ENCODE peak calls at places on chromosomes 4 and X, in seven cellular contexts. N, H, X, E, L, M and Z are unnamed samples. For H3K4me1, the result is how much of the 10 kb centered on the place peaks cover.

GRCh38 chr4:18686338-18687039 is 664.9 kb upstream of the LCORL start:
- DNase-seq in N (no peak), H (no peak), X (no peak), E (no peak), L (no peak), M (no peak), Z (peak)

GRCh38 chr4:183200453-183200852 is 101.4 kb downstream of the WWC2 start:
- DNase-seq in N (no peak), H (no peak), X (peak), E (no peak), L (peak), M (no peak), Z (peak)

GRCh38 chrX:71525316-71525715 is 7.6 kb upstream of the OGT start:
- DNase-seq in N (no peak), H (no peak), X (no peak), E (no peak), L (no peak), M (no peak), Z (no peak)

GRCh38 chr4:15031993-15032660 is 29.8 kb downstream of the CPEB2 start:
- DNase-seq in N (no peak), H (no peak), X (peak), E (no peak), L (no peak), M (no peak), Z (peak)

GRCh38 chr4:187612211-187612780 is 383.3 kb upstream of the ZFP42 start:
- DNase-seq in N (no peak), H (no peak), X (no peak), E (no peak), L (no peak), M (no peak), Z (peak)

GRCh38 chr4:28357985-28358384 is 1497.3 kb downstream of the STIM2 start:
- DNase-seq in N (no peak), H (no peak), X (no peak), E (peak), L (no peak), M (peak), Z (peak)

GRCh38 chrX:102138064-102138463 is 4.2 kb downstream of the TCEAL6 start:
- DNase-seq in N (no peak), H (no peak), X (no peak), E (no peak), L (no peak), M (no peak), Z (no peak)

GRCh38 chrX:17520206-17520605 is 145.2 kb downstream of the NHS start:
- DNase-seq in N (no peak), H (no peak), X (no peak), E (no peak), L (peak), M (no peak), Z (peak)

GRCh38 chr4:137749466-137749865 is 217.2 kb upstream of the PCDH18 start:
- DNase-seq in N (no peak), H (no peak), X (peak), E (no peak), L (no peak), M (no peak), Z (peak)

GRCh38 chr4:108107729-108108382 is 60.9 kb downstream of the LEF1 start:
- DNase-seq in N (peak), H (no peak), X (no peak), E (no peak), L (no peak), M (no peak), Z (no peak)

GRCh38 chr4:136136566-136136965 is 1395.7 kb downstream of the PCDH18 start:
- DNase-seq in N (no peak), H (no peak), X (no peak), E (no peak), L (no peak), M (no peak), Z (no peak)

GRCh38 chr4:45241976-45242375 is 515.6 kb upstream of the GNPDA2 start:
- DNase-seq in N (no peak), H (no peak), X (no peak), E (no peak), L (no peak), M (no peak), Z (peak)

GRCh38 chrX:150058728-150059127 is 120.4 kb upstream of the EOLA2 start:
- DNase-seq in N (no peak), H (no peak), X (no peak), E (no peak), L (no peak), M (no peak), Z (no peak)

GRCh38 chr4:10119773-10120172 is 3.2 kb upstream of the WDR1 start:
- DNase-seq in N (no peak), H (no peak), X (no peak), E (no peak), L (no peak), M (no peak), Z (no peak)

GRCh38 chr4:152289963-152290362 is 245.9 kb downstream of the FBXW7 start:
- DNase-seq in N (no peak), H (no peak), X (no peak), E (no peak), L (no peak), M (no peak), Z (no peak)

GRCh38 chrX:150982786-150983525 is at the start of gene HMGB3:
- DNase-seq in N (peak), H (peak), X (peak), E (peak), L (peak), M (peak), Z (peak)

GRCh38 chr4:53450773-53451172 is 73.3 kb downstream of the FIP1L1 start:
- DNase-seq in N (no peak), H (no peak), X (peak), E (no peak), L (no peak), M (no peak), Z (no peak)

GRCh38 chr4:4455199-4455865 is 68.4 kb downstream of the NSG1 start:
- DNase-seq in N (no peak), H (no peak), X (no peak), E (no peak), L (no peak), M (no peak), Z (no peak)

GRCh38 chr4:10117424-10118354 is 1.1 kb upstream of the WDR1 start:
- DNase-seq in N (no peak), H (no peak), X (peak), E (no peak), L (no peak), M (peak), Z (peak)

GRCh38 chr4:52107336-52107735 is 56.2 kb downstream of the SPATA18 start:
- DNase-seq in N (no peak), H (no peak), X (peak), E (no peak), L (no peak), M (no peak), Z (no peak)

GRCh38 chr4:154618708-154619315 is 6.4 kb upstream of the FGG start:
- DNase-seq in N (no peak), H (no peak), X (peak), E (peak), L (no peak), M (peak), Z (peak)

GRCh38 chr4:14620567-14621138 is 381.6 kb upstream of the CPEB2 start:
- DNase-seq in N (no peak), H (no peak), X (no peak), E (no peak), L (no peak), M (no peak), Z (no peak)

GRCh38 chrX:19283597-19284339 is 60.0 kb upstream of the PDHA1 start:
- DNase-seq in N (no peak), H (no peak), X (no peak), E (no peak), L (no peak), M (no peak), Z (no peak)

GRCh38 chr4:56927196-56927595 is 19.5 kb downstream of the REST start:
- DNase-seq in N (no peak), H (no peak), X (no peak), E (no peak), L (no peak), M (no peak), Z (no peak)

GRCh38 chr4:133996431-133997121 is 205.0 kb downstream of the PABPC4L start:
- DNase-seq in N (no peak), H (no peak), X (no peak), E (no peak), L (no peak), M (peak), Z (no peak)

GRCh38 chr4:187444061-187444460 is 551.5 kb upstream of the ZFP42 start:
- DNase-seq in N (no peak), H (no peak), X (peak), E (no peak), L (no peak), M (no peak), Z (no peak)

GRCh38 chr4:108192056-108192455 is 23.3 kb upstream of the LEF1 start:
- DNase-seq in N (no peak), H (no peak), X (no peak), E (no peak), L (no peak), M (no peak), Z (no peak)

GRCh38 chrX:32597777-32598176 is 613.6 kb downstream of the DMD start:
- DNase-seq in N (no peak), H (no peak), X (no peak), E (no peak), L (no peak), M (no peak), Z (no peak)

GRCh38 chrX:46722742-46723568 is 36.0 kb downstream of the SLC9A7 start:
- DNase-seq in N (no peak), H (no peak), X (no peak), E (no peak), L (no peak), M (no peak), Z (peak)

GRCh38 chr4:114103908-114104307 is 124.5 kb upstream of the ARSJ start:
- DNase-seq in N (no peak), H (no peak), X (no peak), E (no peak), L (no peak), M (no peak), Z (no peak)

GRCh38 chr4:1784789-1785591 is 8.1 kb upstream of the FGFR3 start:
- DNase-seq in N (no peak), H (no peak), X (no peak), E (no peak), L (no peak), M (peak), Z (no peak)
- H3K27ac ChIP-seq in N (no peak), H (no peak), X (no peak), E (no peak), L (no peak), M (no peak), Z (no peak)

GRCh38 chr4:13539047-13539720 is 5.1 kb downstream of the NKX3-2 start:
- DNase-seq in N (no peak), H (no peak), X (no peak), E (no peak), L (no peak), M (no peak), Z (no peak)
- H3K4me1 ChIP-seq in N (under half), H (half or more), X (under half), E (under half), L (under half), M (under half), Z (under half)

DNA sequence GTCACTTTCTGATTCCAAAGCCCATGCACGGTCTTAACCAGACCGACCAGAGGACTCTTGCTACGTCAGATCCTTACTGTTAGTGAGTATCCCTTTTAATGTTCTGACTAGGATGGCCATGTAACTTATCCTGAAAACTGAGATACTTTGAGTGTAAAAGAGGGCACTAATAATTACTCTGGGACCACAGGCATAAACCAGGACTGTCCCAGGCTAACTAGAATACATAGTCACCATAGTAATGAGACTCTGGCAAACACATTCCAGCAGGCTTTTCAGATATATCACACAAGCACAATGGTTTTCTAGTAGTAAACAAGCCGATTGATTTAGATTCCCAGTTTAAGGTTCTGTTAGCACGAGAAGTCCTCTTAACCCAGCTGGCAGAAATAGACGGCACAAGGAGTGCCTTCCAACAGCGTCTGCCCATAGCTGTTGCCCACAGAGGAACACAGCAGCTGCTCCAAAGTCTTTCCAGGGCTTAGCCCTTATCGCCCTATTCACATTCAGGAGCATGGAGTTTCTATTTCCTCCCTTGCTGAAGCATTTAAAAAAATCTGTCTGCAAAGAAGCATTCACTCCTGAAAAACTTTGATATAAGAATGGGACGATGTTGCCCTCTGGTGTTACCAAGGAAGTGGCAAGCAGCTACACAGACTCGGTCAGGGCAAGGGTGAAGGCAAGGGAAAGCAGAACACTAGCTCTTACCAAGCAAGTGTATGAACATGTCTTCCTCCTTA is 92.4 kb downstream of the CXCL13 start:
- DNase-seq in N (no peak), H (no peak), X (peak), E (peak), L (no peak), M (peak), Z (peak)
- H3K27ac ChIP-seq in N (no peak), H (no peak), X (peak), E (no peak), L (peak), M (peak), Z (no peak)

GRCh38 chr4:6694177-6694901 is 661 bp downstream of the S100P start:
- DNase-seq in N (no peak), H (no peak), X (no peak), E (no peak), L (no peak), M (no peak), Z (no peak)
- H3K4me1 ChIP-seq in N (half or more), H (under half), X (under half), E (under half), L (under half), M (under half), Z (under half)

DNA sequence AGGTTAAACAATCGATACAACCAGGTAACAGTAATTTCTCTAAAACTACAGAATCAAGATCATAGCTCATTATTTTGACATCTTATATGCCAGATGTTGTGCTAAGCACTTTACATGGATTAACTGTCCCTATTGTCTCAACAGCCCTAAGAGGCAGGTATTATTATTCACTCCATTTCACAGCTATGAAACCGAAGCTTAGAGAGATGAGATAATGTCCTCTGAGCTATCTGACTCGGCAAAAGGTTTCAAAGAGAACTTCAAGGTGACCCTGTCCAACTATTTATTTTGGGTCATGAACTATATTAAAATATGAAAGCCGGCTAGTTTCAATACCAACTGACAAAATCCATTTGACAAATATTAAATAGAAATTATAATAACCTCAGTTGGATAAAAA is 10.3 kb downstream of the SLC25A5 start:
- DNase-seq in N (no peak), H (no peak), X (no peak), E (no peak), L (no peak), M (no peak), Z (no peak)
- H3K27ac ChIP-seq in N (no peak), H (no peak), X (no peak), E (no peak), L (no peak), M (peak), Z (no peak)

DNA sequence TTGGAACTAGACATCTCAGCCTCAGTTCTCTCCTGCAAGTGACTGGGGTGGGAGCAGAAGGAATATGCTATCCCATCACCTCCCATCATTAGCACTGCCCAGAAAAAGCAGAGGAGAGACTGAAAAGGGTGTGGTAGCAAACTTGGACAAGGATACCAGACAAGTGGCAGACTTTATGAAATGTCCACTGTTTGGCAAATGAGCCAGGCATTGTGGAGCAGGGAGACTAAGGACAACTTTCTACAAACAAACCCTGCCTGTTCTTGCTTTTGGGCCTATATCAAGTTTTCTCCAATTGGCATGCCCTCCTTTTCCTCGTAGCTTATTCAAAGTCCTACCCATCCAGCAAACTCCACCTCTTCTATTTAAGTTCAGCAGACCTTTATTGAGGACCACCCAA is 41.6 kb downstream of the ZCCHC12 start:
- DNase-seq in N (no peak), H (no peak), X (no peak), E (no peak), L (no peak), M (no peak), Z (no peak)
- H3K4me1 ChIP-seq in N (under half), H (under half), X (under half), E (under half), L (under half), M (under half), Z (under half)

DNA sequence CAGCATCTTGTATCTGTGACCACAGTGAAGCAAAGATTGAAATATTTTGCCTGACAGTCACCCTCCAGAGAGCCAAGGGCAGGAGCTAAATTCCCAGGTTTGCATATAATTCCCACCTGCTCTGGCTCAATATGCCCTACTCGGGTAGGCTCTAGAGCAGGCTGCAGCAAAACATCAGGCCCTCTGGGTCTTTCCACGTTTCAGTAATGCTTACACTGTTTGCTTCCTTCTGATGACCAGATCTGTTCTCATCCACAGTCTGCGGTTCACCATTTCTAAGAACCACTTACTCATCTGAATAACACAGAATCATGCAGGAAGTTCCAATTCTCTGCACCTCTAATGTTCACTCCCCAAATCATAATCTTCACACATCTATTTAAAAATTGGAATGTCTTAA is 141.4 kb downstream of the PPP3CA start:
- DNase-seq in N (peak), H (no peak), X (peak), E (no peak), L (no peak), M (no peak), Z (peak)
- H3K27ac ChIP-seq in N (peak), H (no peak), X (peak), E (no peak), L (no peak), M (no peak), Z (no peak)

DNA sequence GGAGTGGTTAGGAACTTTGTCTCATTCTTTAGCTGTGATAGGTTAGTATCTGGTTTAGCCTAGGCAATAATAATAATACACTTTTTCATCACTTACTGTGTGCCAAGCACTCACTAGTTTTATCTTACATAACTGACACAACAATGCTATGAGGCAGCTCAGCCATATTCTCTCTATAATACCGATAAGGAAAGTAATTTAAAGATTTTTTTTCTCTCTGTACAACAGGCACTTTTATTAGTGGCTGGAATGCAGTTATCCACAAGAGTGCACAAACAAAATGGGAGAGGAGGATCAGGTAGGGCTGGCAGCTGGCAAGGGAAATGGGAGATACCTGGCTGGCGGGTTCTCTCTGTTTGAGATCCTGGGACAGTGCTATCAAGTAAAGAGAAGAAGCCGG is 7.6 kb downstream of the RELL1 start:
- DNase-seq in N (no peak), H (no peak), X (no peak), E (no peak), L (no peak), M (no peak), Z (peak)
- H3K4me1 ChIP-seq in N (under half), H (half or more), X (under half), E (under half), L (under half), M (under half), Z (under half)

GRCh38 chrX:136063340-136064079 is 78.3 kb downstream of the SLC9A6 start:
- DNase-seq in N (no peak), H (peak), X (peak), E (no peak), L (peak), M (no peak), Z (peak)
- H3K27ac ChIP-seq in N (no peak), H (peak), X (peak), E (no peak), L (peak), M (peak), Z (no peak)

GRCh38 chr4:25750874-25751273 is 95.2 kb downstream of the SLC34A2 start:
- DNase-seq in N (no peak), H (no peak), X (no peak), E (no peak), L (no peak), M (no peak), Z (no peak)
- H3K4me1 ChIP-seq in N (under half), H (under half), X (under half), E (under half), L (under half), M (under half), Z (under half)